ENCODE peak calls at places on chromosomes 6 and 20, in five cellular contexts. L is HCT116, D is mammary epithelial cell, V is MM.1S, X is GM12864. C is an unnamed sample.

GRCh38 chr6:45032426-45032825 is 295.7 kb upstream of the RUNX2 start:
- DNase-seq in L (no peak), D (no peak), V (no peak), X (no peak), C (no peak)

GRCh38 chr20:62376112-62377063 is 9.3 kb upstream of the LAMA5 start:
- DNase-seq in L (no peak), D (peak), V (no peak), X (no peak), C (peak)

GRCh38 chr6:142833054-142833453 is 111.9 kb downstream of the HIVEP2 start:
- DNase-seq in L (no peak), D (peak), V (no peak), X (no peak), C (peak)

GRCh38 chr6:14072084-14072483 is 45.5 kb upstream of the CD83 start:
- DNase-seq in L (no peak), D (peak), V (no peak), X (no peak), C (peak)

GRCh38 chr20:59177266-59178250 is 13.9 kb downstream of the ZNF831 start:
- DNase-seq in L (no peak), D (no peak), V (no peak), X (no peak), C (no peak)

GRCh38 chr6:21942910-21943309 is 349.4 kb downstream of the SOX4 start:
- DNase-seq in L (no peak), D (no peak), V (no peak), X (no peak), C (no peak)

GRCh38 chr6:117557951-117558350 is 44.4 kb downstream of the GOPC start:
- DNase-seq in L (no peak), D (no peak), V (no peak), X (no peak), C (no peak)

GRCh38 chr6:2209226-2209809 is 36.1 kb downstream of the GMDS start:
- DNase-seq in L (peak), D (peak), V (peak), X (no peak), C (peak)

GRCh38 chr6:71533939-71534379 is 245.3 kb downstream of the OGFRL1 start:
- DNase-seq in L (peak), D (no peak), V (no peak), X (no peak), C (peak)

GRCh38 chr6:123091091-123091895 is 95.3 kb downstream of the CLVS2 start:
- DNase-seq in L (no peak), D (peak), V (no peak), X (no peak), C (peak)

GRCh38 chr20:33702861-33703260 is 16.7 kb upstream of the E2F1 start:
- DNase-seq in L (no peak), D (no peak), V (no peak), X (no peak), C (no peak)

GRCh38 chr6:109397020-109397419 is 14.8 kb upstream of the CD164 start:
- DNase-seq in L (no peak), D (no peak), V (no peak), X (no peak), C (peak)

GRCh38 chr6:144343736-144344428 is 58.7 kb downstream of the UTRN start:
- DNase-seq in L (no peak), D (peak), V (peak), X (peak), C (peak)

GRCh38 chr6:168363811-168364792 is 44.5 kb upstream of the DACT2 start:
- DNase-seq in L (no peak), D (no peak), V (no peak), X (no peak), C (no peak)

GRCh38 chr6:1212919-1213318 is 99.0 kb upstream of the FOXQ1 start:
- DNase-seq in L (no peak), D (no peak), V (no peak), X (no peak), C (no peak)

GRCh38 chr6:61909541-61909940 is 376.5 kb downstream of the KHDRBS2 start:
- DNase-seq in L (no peak), D (no peak), V (no peak), X (no peak), C (no peak)

GRCh38 chr6:150236114-150236513 is 93.3 kb downstream of the PPP1R14C start:
- DNase-seq in L (no peak), D (no peak), V (no peak), X (no peak), C (no peak)

GRCh38 chr6:117555882-117556498 is 46.3 kb downstream of the GOPC start:
- DNase-seq in L (no peak), D (peak), V (peak), X (no peak), C (peak)

GRCh38 chr6:152984387-152984872 is 1.6 kb upstream of the FBXO5 start:
- DNase-seq in L (no peak), D (no peak), V (no peak), X (peak), C (peak)

GRCh38 chr6:57313009-57313408 is 4.4 kb upstream of the PRIM2 start:
- DNase-seq in L (no peak), D (no peak), V (no peak), X (no peak), C (no peak)

GRCh38 chr20:22684072-22684762 is 99.8 kb upstream of the FOXA2 start:
- DNase-seq in L (peak), D (peak), V (peak), X (no peak), C (peak)

GRCh38 chr6:71537717-71538116 is 249.1 kb downstream of the OGFRL1 start:
- DNase-seq in L (no peak), D (no peak), V (no peak), X (no peak), C (peak)

GRCh38 chr6:85062884-85063283 is 298.5 kb upstream of the TBX18 start:
- DNase-seq in L (no peak), D (no peak), V (no peak), X (no peak), C (no peak)

GRCh38 chr6:167799033-167799933 is 27.4 kb upstream of the AFDN start:
- DNase-seq in L (no peak), D (no peak), V (no peak), X (no peak), C (no peak)

GRCh38 chr6:33439956-33440648 is 14.3 kb upstream of the ZBTB9 start:
- DNase-seq in L (no peak), D (no peak), V (no peak), X (no peak), C (no peak)

GRCh38 chr6:36717231-36717825 is 19.7 kb downstream of the RAB44 start:
- DNase-seq in L (no peak), D (no peak), V (no peak), X (no peak), C (no peak)

GRCh38 chr20:39849664-39850063 is 839.4 kb downstream of the MAFB start:
- DNase-seq in L (no peak), D (peak), V (no peak), X (no peak), C (peak)

GRCh38 chr6:130598021-130598989 is 228.9 kb upstream of the SMLR1 start:
- DNase-seq in L (no peak), D (peak), V (no peak), X (no peak), C (peak)

GRCh38 chr20:38208523-38208922 is 43.5 kb upstream of the TGM2 start:
- DNase-seq in L (no peak), D (no peak), V (no peak), X (no peak), C (no peak)

GRCh38 chr6:3001773-3002293 is 2.1 kb downstream of the NQO2 start:
- DNase-seq in L (peak), D (peak), V (peak), X (no peak), C (peak)

GRCh38 chr6:151291145-151292055 is 51.6 kb downstream of the AKAP12 start:
- DNase-seq in L (no peak), D (no peak), V (no peak), X (no peak), C (peak)

GRCh38 chr6:166989427-166990034 is 9.7 kb upstream of the CEP43 start:
- DNase-seq in L (no peak), D (peak), V (peak), X (peak), C (peak)

GRCh38 chr20:6081236-6081635 is 27.4 kb upstream of the LRRN4 start:
- DNase-seq in L (no peak), D (peak), V (no peak), X (no peak), C (peak)

GRCh38 chr20:21796059-21796458 is 90.6 kb downstream of the PAX1 start:
- DNase-seq in L (no peak), D (no peak), V (peak), X (no peak), C (no peak)

GRCh38 chr6:77249560-77249959 is 213.7 kb downstream of the HTR1B start:
- DNase-seq in L (no peak), D (no peak), V (no peak), X (no peak), C (no peak)

GRCh38 chr6:105326216-105326615 is 76.7 kb downstream of the PREP start:
- DNase-seq in L (peak), D (peak), V (no peak), X (no peak), C (no peak)

DNA sequence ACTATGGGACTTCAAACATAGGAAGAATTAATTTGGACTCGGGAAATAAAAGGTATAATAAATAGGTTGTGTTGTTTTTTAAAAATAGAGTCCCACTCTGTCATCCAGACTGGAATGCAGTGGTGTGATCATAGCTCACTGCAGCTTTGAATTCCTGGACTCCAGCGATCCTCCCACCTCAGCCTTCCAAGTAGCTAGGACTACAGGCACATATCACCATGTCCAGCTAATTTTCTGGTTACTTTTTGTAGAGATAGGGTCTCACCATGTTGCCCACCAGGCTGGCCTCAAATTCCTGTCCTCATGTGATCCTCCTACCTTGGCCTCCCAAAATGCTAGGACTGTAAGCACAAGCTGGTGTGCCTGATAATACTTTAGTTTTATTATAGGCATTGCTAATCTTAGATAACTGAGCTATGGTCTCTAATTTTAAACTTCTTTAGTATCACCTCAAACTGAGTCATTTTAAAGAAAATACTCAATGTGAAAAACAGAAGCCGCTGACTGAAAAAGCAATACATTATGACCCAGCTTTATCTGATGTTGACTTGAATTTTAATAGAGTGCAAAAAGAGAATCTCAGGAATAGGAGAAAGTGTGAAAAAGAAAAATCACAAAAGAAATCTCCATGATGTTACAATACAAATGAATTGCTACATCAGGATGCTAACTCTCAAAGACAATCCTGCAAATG is 251.0 kb downstream of the RNGTT start:
- DNase-seq in L (no peak), D (no peak), V (no peak), X (no peak), C (no peak)
- H3K4me3 ChIP-seq in L (no peak), D (no peak), V (no peak), X (no peak), C (no peak)

DNA sequence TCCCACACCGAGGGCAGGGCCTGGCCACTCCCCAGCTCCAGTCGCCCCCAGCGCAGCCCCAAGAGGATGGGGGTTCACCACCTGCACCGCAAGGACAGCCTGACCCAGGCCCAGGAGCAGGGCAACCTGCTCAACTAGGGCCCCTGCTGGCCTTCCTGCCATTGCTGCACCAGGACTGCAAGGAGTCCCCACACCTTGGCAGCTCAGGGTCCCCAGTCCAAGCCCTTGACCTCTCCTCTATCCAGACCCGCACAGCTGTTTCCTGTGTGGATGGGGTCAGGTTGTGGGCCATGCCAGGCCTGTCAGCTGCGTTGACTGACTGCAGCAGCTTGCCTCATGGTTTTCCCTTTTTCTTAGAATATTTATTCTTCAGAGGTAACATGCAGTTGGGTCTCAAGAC is 4.4 kb downstream of the LRRC73 start:
- DNase-seq in L (no peak), D (no peak), V (no peak), X (no peak), C (no peak)
- TF ChIP-seq CTCF in L (no peak), D (no peak), V (no peak), X (no peak), C (peak)

DNA sequence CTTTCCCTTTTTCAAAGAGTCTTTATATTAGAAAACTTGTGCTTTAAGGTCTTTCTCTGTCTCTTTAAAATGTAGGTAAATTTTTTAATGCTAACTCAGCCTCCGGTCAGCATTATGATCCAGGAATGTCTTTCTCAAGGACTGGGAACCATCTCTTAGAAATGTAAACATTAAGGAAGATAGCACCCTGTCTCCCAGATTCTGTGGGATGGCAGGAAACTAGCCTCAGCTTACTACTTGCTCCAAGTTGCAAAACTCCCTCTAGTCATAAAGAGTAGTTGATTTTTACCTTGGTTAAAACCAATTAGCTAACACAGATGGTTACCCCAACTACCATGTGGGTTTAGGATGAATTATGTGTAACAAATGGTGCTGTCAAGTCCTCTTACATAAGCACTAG is 4.7 kb upstream of the TAAR1 start:
- DNase-seq in L (no peak), D (no peak), V (no peak), X (no peak), C (no peak)
- H3K4me3 ChIP-seq in L (no peak), D (no peak), V (no peak), X (no peak), C (no peak)

GRCh38 chr20:60202046-60202445 is 243.8 kb downstream of the CDH26 start:
- DNase-seq in L (no peak), D (peak), V (no peak), X (no peak), C (peak)

GRCh38 chr20:60203451-60203850 is 245.2 kb downstream of the CDH26 start:
- DNase-seq in L (no peak), D (peak), V (no peak), X (no peak), C (peak)

GRCh38 chr20:60209048-60209447 is 250.8 kb downstream of the CDH26 start:
- DNase-seq in L (no peak), D (no peak), V (no peak), X (no peak), C (no peak)

GRCh38 chr20:60204601-60205000 is 246.4 kb downstream of the CDH26 start:
- DNase-seq in L (no peak), D (no peak), V (no peak), X (no peak), C (no peak)

DNA sequence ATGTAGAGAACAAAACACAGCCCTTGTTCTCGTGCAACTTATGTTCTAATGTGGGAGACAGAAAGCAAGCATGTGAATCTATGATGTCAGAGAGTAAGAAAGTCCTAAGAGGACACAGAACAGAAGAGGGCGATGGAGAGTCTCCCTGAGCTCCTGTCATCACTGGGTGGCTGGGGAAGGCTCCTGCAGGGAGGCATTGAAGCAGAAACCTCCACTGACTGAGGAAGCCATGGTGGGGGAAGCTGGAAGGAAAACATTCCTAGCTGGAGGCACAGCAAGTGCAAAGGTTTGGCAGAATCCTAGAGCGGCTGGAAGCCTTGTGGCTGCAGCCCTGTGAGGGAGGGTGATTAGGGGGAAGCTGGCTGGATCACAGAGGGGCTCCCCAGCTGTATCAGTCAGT is 248.0 kb downstream of the CDH26 start:
- DNase-seq in L (peak), D (peak), V (peak), X (no peak), C (peak)
- TF ChIP-seq CTCF in L (peak), D (peak), V (peak), X (peak), C (peak)

DNA sequence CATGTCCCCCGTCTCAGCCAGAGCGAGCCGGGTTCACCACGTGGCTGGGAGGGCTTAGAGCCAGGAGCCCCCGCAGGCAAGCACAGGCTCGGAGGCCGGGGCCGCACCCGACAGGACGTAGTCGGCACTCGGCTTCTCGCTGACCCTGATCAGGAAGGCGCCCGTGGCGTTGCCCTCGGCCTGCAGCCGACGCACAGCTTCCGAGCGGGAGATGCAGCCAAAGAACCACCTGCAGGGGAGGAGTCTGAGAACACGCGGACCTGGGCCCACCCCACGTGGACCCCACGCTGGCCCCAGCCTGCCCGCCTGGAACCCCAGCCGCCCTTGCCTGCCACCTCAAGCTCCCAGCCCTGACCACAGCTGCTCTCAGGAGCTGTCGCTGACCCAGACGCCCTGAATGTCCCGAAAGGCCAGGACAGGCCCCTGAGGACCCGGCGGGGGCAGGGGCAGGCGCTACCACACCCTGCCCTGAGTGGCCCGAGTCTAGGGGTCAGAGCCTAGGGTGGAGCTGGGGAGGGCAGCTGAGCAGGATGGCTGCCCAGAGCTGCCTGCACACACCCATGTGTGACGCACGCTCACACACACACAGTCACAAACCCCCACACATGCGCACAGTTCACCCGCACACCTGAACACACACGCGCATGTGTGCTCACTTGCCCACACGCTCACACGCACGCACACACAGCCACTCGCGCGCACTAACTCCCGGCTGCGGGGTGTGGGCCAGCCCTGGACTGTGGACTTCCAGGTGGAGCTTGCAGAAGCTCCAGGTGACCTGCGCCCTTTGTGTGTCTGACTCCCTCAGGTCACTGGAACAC is 2.1 kb downstream of the PTK6 start:
- DNase-seq in L (no peak), D (no peak), V (no peak), X (no peak), C (peak)
- H3K4me3 ChIP-seq in L (no peak), D (no peak), V (no peak), X (no peak), C (no peak)

DNA sequence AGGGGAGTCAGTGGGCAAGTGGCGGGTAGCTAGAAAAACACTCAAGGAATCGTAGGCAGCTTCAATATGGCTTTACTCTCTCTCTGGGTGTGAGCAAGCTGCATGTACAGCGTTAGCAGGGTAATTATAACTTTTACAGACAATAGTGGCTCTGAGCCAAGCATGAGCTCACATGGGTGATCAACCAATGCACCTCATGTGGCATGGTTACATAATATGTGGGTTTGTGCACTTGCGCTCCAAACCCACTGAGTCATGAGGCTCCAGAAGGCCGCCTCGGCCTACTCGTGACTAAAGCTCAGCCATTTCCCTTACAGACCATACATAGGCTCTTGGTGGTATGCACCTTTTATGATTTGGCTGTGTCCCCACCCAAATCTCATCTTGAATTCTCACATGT is 78.4 kb upstream of the FBXL4 start:
- DNase-seq in L (no peak), D (peak), V (no peak), X (no peak), C (peak)
- TF ChIP-seq CTCF in L (no peak), D (no peak), V (no peak), X (no peak), C (no peak)

GRCh38 chr6:32147401-32148132 is 4.2 kb downstream of the PRRT1 start:
- DNase-seq in L (no peak), D (no peak), V (no peak), X (no peak), C (no peak)

GRCh38 chr6:32146687-32147086 is 5.1 kb downstream of the PRRT1 start:
- DNase-seq in L (no peak), D (no peak), V (no peak), X (no peak), C (no peak)

GRCh38 chr6:32149577-32149845 is 2.2 kb downstream of the PRRT1 start:
- DNase-seq in L (no peak), D (no peak), V (no peak), X (no peak), C (no peak)

GRCh38 chr6:32148722-32149576 is 2.8 kb downstream of the PRRT1 start:
- DNase-seq in L (no peak), D (no peak), V (no peak), X (no peak), C (peak)

GRCh38 chr6:32148289-32148688 is 3.5 kb downstream of the PRRT1 start:
- DNase-seq in L (no peak), D (no peak), V (no peak), X (no peak), C (no peak)
- H3K4me3 ChIP-seq in L (no peak), D (peak), V (no peak), X (no peak), C (peak)